ENCODE peak calls at places on chromosome 13, in four cellular contexts. S is foreskin keratinocyte; Z is CD4-positive, CD25-positive, alpha-beta regulatory T cell; Y is mammary epithelial cell. C is an unnamed sample.

GRCh38 chr13:22451345-22451744 is 729.4 kb upstream of the SGCG start:
- DNase-seq in Z (no peak), Y (no peak), S (no peak), C (no peak)

GRCh38 chr13:103371271-103371670 is 305.1 kb upstream of the SLC10A2 start:
- DNase-seq in Z (no peak), S (peak; percentile 48), Y (peak; percentile 20), C (no peak)

GRCh38 chr13:27014406-27015359 is 156.9 kb downstream of the USP12 start:
- DNase-seq in Z (no peak), Y (no peak), S (no peak), C (no peak)

GRCh38 chr13:56622840-56623239 is 517.9 kb upstream of the PRR20A start:
- DNase-seq in Y (no peak), Z (no peak), S (no peak), C (no peak)

GRCh38 chr13:112263152-112263551 is 113.0 kb upstream of the SPACA7 start:
- DNase-seq in Y (no peak), Z (no peak), S (no peak), C (no peak)

GRCh38 chr13:49622174-49622946 is 5.9 kb upstream of the ARL11 start:
- DNase-seq in S (no peak), Y (no peak), Z (no peak), C (no peak)

GRCh38 chr13:112688560-112689497 is 1.0 kb upstream of the ATP11A start:
- DNase-seq in Z (peak; percentile 29), S (no peak), Y (no peak), C (no peak)

GRCh38 chr13:98626298-98626940 is 49.5 kb upstream of the STK24 start:
- DNase-seq in Y (no peak), S (no peak), Z (no peak), C (no peak)

DNA sequence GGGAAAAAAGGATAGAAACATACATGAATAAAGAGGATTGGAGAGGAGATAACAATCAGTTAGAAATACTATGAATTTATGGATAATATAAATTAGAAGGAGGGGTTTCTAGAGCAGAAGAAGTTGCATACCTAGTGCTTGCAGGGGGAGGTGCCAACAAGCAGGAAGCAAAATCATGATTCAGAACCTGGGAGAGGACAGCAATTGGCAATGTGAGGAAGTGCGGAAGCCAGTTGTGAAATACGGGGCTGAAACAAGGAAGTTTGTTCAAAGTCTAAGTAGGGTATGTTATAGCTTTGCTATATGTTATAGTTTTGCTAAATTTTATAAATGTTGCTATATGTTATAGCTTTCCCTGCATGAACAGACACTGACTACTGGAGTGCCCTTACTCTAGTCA is 91.9 kb downstream of the GPC6 start:
- DNase-seq in Y (no peak), Z (no peak), S (peak; percentile 18), C (no peak)
- H3K4me1 ChIP-seq in Y (no peaks in the 10 kb centered on the region), Z (no peaks in the 10 kb centered on the region), S (no peaks in the 10 kb centered on the region), C (no peaks in the 10 kb centered on the region)

DNA sequence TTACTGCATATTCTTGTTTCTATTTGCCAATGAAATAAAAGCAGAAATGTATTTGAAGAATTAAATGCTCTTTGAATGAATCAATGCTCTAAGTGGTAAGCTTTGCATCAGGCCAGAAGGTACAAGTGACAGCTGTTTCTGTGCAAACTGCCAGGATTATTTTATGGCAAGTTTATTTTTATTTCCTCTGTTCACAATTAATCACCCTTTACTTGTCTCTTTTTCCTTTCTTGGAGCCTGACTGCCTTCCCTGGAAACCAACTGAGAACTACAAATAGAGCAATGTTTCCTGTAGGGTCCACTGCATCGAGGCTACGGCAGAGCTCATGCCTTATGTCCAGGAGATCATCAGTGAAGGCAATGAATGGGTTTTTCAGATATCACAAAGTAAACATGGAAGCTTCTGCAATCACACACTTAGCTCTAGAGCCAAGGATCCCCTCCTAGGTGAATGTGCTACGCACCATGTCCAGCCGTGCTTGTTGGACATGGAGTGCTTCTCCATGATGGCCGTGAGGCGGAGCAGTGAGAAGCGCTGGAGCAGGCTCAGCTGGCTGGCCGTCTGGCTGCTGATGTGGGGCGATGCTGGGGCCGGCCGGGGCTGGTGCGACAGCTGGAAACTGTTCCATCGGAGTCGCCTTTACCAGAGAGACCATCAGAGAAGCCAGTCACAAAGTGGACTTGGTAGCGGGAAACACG is 110.8 kb downstream of the KL start:
- DNase-seq in S (peak; percentile 35), Z (no peak), Y (no peak), C (no peak)
- H3K4me1 ChIP-seq in S (peaks cover 16% of the 10 kb centered on the region), Z (no peaks in the 10 kb centered on the region), Y (peaks cover 17% of the 10 kb centered on the region), C (peaks cover 45% of the 10 kb centered on the region)

DNA sequence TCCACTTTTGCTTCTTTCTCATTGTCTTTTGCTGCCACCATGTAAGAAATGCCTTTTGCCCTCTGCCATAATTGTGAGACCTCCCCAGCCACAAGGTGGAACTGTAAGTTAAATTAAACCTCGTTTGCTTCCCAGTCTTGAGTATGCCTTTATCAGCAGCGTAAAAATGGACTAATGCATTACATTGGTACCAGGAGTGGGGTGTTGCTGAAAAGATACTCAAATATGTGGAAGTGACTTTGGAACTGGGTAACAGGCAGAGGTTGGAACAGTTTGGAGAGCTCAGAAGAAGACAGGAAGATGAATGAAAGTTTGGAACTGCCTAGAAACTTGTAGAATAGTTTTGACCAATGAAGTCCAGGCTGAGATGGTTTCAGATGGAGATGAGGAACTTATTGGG is 115.2 kb downstream of the B3GLCT start:
- DNase-seq in Z (no peak), Y (no peak), S (no peak), C (no peak)
- H3K4me1 ChIP-seq in Z (no peaks in the 10 kb centered on the region), Y (peaks cover 10% of the 10 kb centered on the region), S (no peaks in the 10 kb centered on the region), C (no peaks in the 10 kb centered on the region)

GRCh38 chr13:40694426-40694825 is 28.0 kb upstream of the FOXO1 start:
- DNase-seq in S (no peak), Z (no peak), Y (no peak), C (no peak)
- H3K4me1 ChIP-seq in S (no peaks in the 10 kb centered on the region), Z (no peaks in the 10 kb centered on the region), Y (no peaks in the 10 kb centered on the region), C (no peaks in the 10 kb centered on the region)

GRCh38 chr13:100208596-100208995 is 119.7 kb downstream of the PCCA start:
- DNase-seq in Y (peak; percentile 65), S (peak; percentile 52), Z (no peak), C (no peak)

GRCh38 chr13:100208002-100208401 is 119.1 kb downstream of the PCCA start:
- DNase-seq in Z (no peak), Y (no peak), S (no peak), C (no peak)

GRCh38 chr13:100203696-100204367 is 114.9 kb downstream of the PCCA start:
- DNase-seq in Z (peak; percentile 69), Y (peak; percentile 47), S (peak; percentile 53), C (no peak)
- H3K4me1 ChIP-seq in Z (peaks cover 16% of the 10 kb centered on the region), Y (peaks cover 22% of the 10 kb centered on the region), S (peaks cover 9% of the 10 kb centered on the region), C (peaks cover 2% of the 10 kb centered on the region)

DNA sequence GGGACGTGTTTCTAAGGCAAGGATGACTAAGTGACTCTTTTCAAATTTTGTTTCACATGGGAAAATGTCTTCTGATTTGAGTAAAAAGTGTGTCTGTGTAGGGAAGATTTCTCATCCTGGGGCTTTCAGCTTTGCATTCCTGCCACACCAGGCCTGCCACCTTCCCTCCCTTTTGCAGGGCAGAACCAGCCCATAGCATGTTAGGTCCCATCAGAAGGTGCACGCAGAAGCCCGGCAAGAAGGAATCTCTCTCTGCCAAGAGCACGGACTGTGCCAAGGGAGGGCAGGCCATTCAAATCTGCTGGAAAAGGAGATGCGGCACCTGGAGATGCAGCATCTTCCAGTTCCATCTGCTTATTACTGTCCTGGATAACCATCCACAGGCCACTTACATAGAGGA is 212.0 kb downstream of the SLC7A1 start:
- DNase-seq in Y (no peak), Z (no peak), S (no peak), C (no peak)
- H3K4me1 ChIP-seq in Y (no peaks in the 10 kb centered on the region), Z (no peaks in the 10 kb centered on the region), S (no peaks in the 10 kb centered on the region), C (no peaks in the 10 kb centered on the region)

GRCh38 chr13:109126973-109127615 is 497.7 kb downstream of the MYO16 start:
- DNase-seq in Z (no peak), S (no peak), Y (no peak), C (no peak)
- H3K4me1 ChIP-seq in Z (no peaks in the 10 kb centered on the region), S (no peaks in the 10 kb centered on the region), Y (no peaks in the 10 kb centered on the region), C (no peaks in the 10 kb centered on the region)

GRCh38 chr13:23849670-23850069 is 39.5 kb downstream of the MIPEP start:
- DNase-seq in Y (no peak), Z (no peak), S (peak; percentile 63), C (no peak)
- H3K4me1 ChIP-seq in Y (no peaks in the 10 kb centered on the region), Z (no peaks in the 10 kb centered on the region), S (peaks cover 28% of the 10 kb centered on the region), C (no peaks in the 10 kb centered on the region)

GRCh38 chr13:51619614-51620013 is 35.4 kb downstream of the WDFY2 start:
- DNase-seq in Z (no peak), S (peak; percentile 57), Y (peak; percentile 62), C (no peak)
- H3K4me1 ChIP-seq in Z (peaks cover 11% of the 10 kb centered on the region), S (peaks cover 15% of the 10 kb centered on the region), Y (peaks cover 24% of the 10 kb centered on the region), C (no peaks in the 10 kb centered on the region)

GRCh38 chr13:42967660-42968059 is 24.4 kb downstream of the EPSTI1 start:
- DNase-seq in S (no peak), Y (no peak), Z (no peak), C (no peak)
- H3K4me1 ChIP-seq in S (no peaks in the 10 kb centered on the region), Y (peaks cover 7% of the 10 kb centered on the region), Z (peaks cover 15% of the 10 kb centered on the region), C (peaks cover 4% of the 10 kb centered on the region)

C was measured in HCT116.